ENCODE peak calls at places on chromosome 17, in five cellular contexts. E is H1, M is IMR-90, O is neuronal stem cell, G is mesenchymal stem cell. R is an unnamed sample.

GRCh38 chr17:81536299-81537290 is 8.4 kb downstream of the FSCN2 start:
- DNase-seq in E (no peak), M (peak; percentile 17), O (no peak), G (no peak), R (no peak)

GRCh38 chr17:74798239-74798707 is 22.1 kb upstream of the NAT9 start:
- DNase-seq in E (no peak), M (peak; percentile 36), O (no peak), G (peak; percentile 78), R (no peak)

GRCh38 chr17:63550816-63551639 is 751 bp downstream of the DCAF7 start:
- DNase-seq in E (no peak), M (peak; percentile 29), O (peak; percentile 48), G (peak; percentile 76), R (peak; percentile 69)

GRCh38 chr17:62216847-62217246 is 151.8 kb upstream of the MED13 start:
- DNase-seq in E (no peak), M (no peak), O (no peak), G (no peak), R (no peak)

GRCh38 chr17:48747445-48748363 is 19.2 kb upstream of the HOXB13 start:
- DNase-seq in E (no peak), M (no peak), O (no peak), G (peak; percentile 21), R (peak; percentile 71)

GRCh38 chr17:45261577-45262515 is at the start of gene SPATA32:
- DNase-seq in E (no peak), M (peak; percentile 29), O (peak; percentile 40), G (peak; percentile 40), R (peak; percentile 82)

GRCh38 chr17:32007463-32008298 is 498 bp downstream of the LRRC37B start:
- DNase-seq in E (peak; percentile 19), M (peak; percentile 19), O (peak; percentile 39), G (peak; percentile 33), R (peak; percentile 64)

GRCh38 chr17:19645608-19646250 is 2.8 kb upstream of the ALDH3A2 start:
- DNase-seq in E (no peak), M (no peak), O (peak; percentile 23), G (peak; percentile 22), R (peak; percentile 87)

GRCh38 chr17:75242461-75243042 is 18.9 kb downstream of the GGA3 start:
- DNase-seq in E (no peak), M (no peak), O (no peak), G (no peak), R (no peak)

GRCh38 chr17:64155751-64156544 is 26.0 kb upstream of the ERN1 start:
- DNase-seq in E (no peak), M (peak; percentile 61), O (no peak), G (peak; percentile 9), R (no peak)

GRCh38 chr17:79529661-79530081 is 81.2 kb downstream of the RBFOX3 start:
- DNase-seq in E (no peak), M (no peak), O (no peak), G (no peak), R (no peak)

GRCh38 chr17:72409405-72410002 is 288.7 kb downstream of the SOX9 start:
- DNase-seq in E (no peak), M (no peak), O (no peak), G (no peak), R (no peak)

GRCh38 chr17:67606471-67606870 is 111.3 kb upstream of the NOL11 start:
- DNase-seq in E (no peak), M (peak; percentile 30), O (no peak), G (no peak), R (no peak)

GRCh38 chr17:73879987-73880386 is 235.7 kb upstream of the SDK2 start:
- DNase-seq in E (no peak), M (no peak), O (no peak), G (no peak), R (no peak)

DNA sequence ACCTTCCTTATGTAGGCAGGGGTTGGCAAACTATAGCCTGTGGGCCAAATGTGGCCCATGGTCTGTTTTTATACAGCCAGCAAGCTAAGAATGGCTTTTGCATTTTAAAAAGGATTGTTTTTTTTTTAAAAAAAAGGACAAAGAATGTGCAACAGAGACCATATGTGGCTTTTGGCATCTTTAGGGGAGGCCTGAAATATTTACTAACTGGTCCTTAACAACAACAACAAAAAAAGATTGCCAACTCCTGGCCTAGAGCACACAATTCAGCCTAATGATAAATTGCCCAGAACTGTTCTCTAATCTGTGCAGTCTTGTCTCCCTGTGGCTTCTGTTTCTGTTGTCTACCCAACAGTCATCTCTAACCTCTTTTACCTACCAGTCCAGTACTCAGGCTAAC is 67.1 kb downstream of the SSH2 start:
- DNase-seq in E (no peak), M (no peak), O (no peak), G (no peak), R (no peak)
- H3K23ac ChIP-seq in E (no peak overlapping the region), M (no peak overlapping the region), O (no peak overlapping the region), G (no peak overlapping the region), R (no peak overlapping the region)

GRCh38 chr17:4518901-4519300 is 20.2 kb downstream of the SPNS2 start:
- DNase-seq in E (no peak), M (no peak), O (no peak), G (no peak), R (no peak)

GRCh38 chr17:4520881-4521600 is 22.4 kb downstream of the SPNS2 start:
- DNase-seq in E (no peak), M (peak; percentile 54), O (no peak), G (no peak), R (no peak)

GRCh38 chr17:4516740-4517139 is 18.1 kb downstream of the SPNS2 start:
- DNase-seq in E (no peak), M (peak; percentile 87), O (no peak), G (no peak), R (no peak)

GRCh38 chr17:4520060-4520880 is 21.6 kb downstream of the SPNS2 start:
- DNase-seq in E (no peak), M (no peak), O (no peak), G (no peak), R (no peak)

DNA sequence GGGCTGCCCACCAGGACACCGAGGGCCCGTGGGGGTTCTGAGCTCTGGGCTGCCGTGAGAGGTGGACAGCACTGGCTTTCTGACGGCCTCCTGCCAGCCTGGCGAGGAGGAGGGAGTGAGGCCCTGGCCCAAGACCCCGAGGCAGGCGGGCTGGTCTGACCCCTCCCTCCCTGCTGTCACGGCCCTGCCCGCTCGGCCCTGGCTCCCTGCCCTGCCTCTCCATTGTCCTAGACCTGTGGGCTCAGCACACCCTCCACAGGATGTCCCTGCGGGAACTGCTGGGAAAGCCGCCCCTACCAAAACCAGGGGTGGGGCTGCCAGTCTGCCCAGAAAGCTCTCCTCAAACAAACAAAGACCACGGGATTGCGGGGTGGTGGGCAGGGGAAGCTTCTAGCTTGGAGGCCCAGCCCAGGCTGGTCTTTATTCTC is 20.7 kb downstream of the SPNS2 start:
- DNase-seq in E (no peak), M (no peak), O (no peak), G (no peak), R (no peak)
- H4K8ac ChIP-seq in E (no peak overlapping the region), M (no peak overlapping the region), O (no peak overlapping the region), G (no peak overlapping the region), R (no peak overlapping the region)

DNA sequence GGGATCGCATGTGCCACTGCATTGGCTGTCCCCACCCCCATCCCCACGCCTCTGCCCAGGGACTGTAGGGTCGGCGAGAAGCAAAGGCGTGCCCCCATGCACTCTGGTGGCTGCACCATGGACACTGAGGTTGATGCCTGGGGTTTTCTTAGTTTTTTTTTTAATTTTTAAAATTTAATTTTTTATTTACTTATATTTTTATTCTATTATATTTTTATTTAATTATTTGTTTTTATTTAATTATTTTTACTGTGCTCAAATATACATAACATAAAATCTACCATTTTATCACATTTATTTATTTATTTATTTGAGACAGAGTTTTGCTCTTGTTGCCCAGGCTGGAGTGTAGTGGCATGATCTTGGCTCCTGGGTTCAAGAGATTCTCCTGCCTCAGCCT is 57.4 kb downstream of the SOCS3 start:
- DNase-seq in E (no peak), M (no peak), O (no peak), G (no peak), R (no peak)
- H3K14ac ChIP-seq in E (no peak overlapping the region), M (no peak overlapping the region), O (peak overlapping the region; percentile 99), G (no peak overlapping the region), R (no peak overlapping the region)

GRCh38 chr17:2713881-2714280 is 2.3 kb upstream of the CLUH start:
- DNase-seq in E (no peak), M (no peak), O (no peak), G (no peak), R (no peak)

GRCh38 chr17:2712300-2713043 is 908 bp upstream of the CLUH start:
- DNase-seq in E (no peak), M (no peak), O (no peak), G (no peak), R (no peak)

GRCh38 chr17:2710804-2711607 is 558 bp downstream of the CLUH start:
- DNase-seq in E (no peak), M (no peak), O (no peak), G (peak; percentile 45), R (no peak)

GRCh38 chr17:2710075-2710803 is 1.3 kb downstream of the CLUH start:
- DNase-seq in E (no peak), M (no peak), O (no peak), G (peak; percentile 30), R (no peak)

DNA sequence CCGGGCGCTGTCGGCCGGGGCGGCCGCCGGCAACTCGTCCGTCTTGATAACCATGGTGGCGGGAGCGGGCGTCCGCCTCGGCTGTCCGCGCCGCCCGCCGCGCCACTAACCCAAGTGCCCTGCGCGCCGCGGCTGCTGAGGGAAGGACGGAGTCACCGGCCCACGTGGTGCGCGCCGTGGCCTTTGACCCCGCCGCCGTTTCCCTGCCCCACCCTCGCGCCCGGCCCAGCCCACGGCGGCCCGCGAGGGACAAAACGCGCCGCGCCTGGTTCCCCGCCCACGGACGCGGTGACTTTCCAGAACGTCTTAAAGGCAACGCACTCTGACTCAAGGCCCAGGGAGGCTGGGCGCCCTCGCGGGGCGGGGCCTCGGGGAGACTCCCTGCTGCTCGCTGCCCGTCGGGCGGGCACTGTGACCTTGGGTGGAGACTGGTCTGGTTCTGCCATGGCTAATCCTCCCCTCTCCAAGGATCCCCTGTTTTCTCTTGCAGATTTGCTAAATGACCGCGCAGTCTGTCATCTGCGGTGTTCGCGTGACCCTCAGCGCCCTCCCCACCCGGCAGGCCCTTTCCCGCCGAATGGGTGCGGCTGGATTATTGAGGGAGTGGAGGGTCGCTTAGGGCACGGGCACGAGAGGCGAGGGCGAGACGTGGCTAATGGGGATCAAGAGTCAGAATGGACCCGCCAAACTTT is at the start of gene CLUH:
- DNase-seq in E (no peak), M (peak; percentile 95), O (peak; percentile 70), G (peak; percentile 97), R (peak; percentile 82)
- H3K23ac ChIP-seq in E (no peak within 1 kb of the TSS), M (peak within 1 kb of the TSS; percentile 91), O (peak within 1 kb of the TSS; percentile 91), G (no peak within 1 kb of the TSS), R (no peak within 1 kb of the TSS)

DNA sequence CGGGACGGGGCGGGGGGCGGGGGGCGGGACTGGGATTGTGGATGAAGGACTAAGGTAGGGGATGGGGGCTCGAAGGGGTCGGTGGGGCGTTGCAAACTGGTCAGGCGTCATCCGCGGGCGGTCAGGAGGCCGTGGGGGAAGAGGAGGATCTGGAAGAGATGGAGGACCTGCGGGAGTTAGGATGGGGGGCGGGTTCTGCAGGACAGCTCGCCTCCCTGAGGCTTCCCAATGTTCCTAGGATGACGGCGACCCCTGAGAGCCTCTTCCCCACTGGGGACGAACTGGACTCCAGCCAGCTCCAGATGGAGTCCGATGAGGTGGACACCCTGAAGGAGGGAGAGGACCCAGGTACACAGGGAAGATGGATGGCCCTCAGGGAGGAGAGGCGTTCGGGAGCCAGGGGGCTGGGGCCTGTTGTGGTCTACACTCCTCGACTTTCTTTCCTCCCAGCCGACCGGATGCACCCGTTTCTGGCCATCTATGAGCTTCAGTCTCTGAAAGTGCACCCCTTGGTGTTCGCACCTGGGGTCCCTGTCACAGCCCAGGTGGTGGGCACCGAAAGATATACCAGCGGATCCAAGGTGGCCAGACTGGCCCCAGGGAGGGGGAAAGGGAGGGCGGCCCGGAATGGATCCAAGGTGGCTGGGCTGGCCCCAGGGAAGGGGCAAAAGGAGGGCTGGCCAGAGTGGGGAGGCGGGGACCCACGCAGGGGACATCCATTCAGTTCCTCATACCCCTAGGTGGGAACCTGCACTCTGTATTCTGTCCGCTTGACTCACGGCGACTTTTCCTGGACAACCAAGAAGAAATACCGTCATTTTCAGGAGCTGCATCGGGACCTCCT is 804 bp downstream of the PLD2 start:
- DNase-seq in E (no peak), M (no peak), O (no peak), G (no peak), R (no peak)
- H4K8ac ChIP-seq in E (no peak overlapping the region), M (no peak overlapping the region), O (no peak overlapping the region), G (no peak overlapping the region), R (no peak overlapping the region)

R was measured in H9.